ENCODE peak calls at places on chromosomes 13 and 19, in eight cellular contexts. I, V, B, Z, X, W, M and F are unnamed samples. For H3K4me1 and H3K27me3, the result is how much of the 10 kb centered on the place peaks cover.

GRCh38 chr19:49809155-49809986 is 3.7 kb downstream of the FUZ start:
- DNase-seq in W (peak), Z (peak), V (peak), M (no peak), B (peak), I (no peak), X (peak), F (no peak)

GRCh38 chr19:46954502-46955004 is 65.1 kb upstream of the NPAS1 start:
- DNase-seq in M (no peak), X (no peak), B (peak), V (no peak), Z (no peak), I (no peak), W (no peak), F (no peak)

GRCh38 chr13:94090773-94091172 is 388.7 kb downstream of the DCT start:
- DNase-seq in M (no peak), V (no peak), I (no peak), X (no peak), W (no peak), Z (no peak), B (no peak), F (no peak)

GRCh38 chr13:24301434-24301833 is 7.9 kb upstream of the C1QTNF9 start:
- DNase-seq in W (no peak), I (no peak), V (no peak), X (no peak), M (no peak), Z (no peak), B (no peak), F (no peak)

GRCh38 chr19:28727133-28727834 is 485.7 kb downstream of the UQCRFS1 start:
- DNase-seq in V (peak), Z (no peak), B (no peak), W (no peak), I (no peak), M (peak), X (no peak), F (no peak)

GRCh38 chr13:50884270-50884669 is 25.3 kb upstream of the RNASEH2B start:
- DNase-seq in W (no peak), M (no peak), I (no peak), B (no peak), X (no peak), V (no peak), Z (no peak), F (no peak)

GRCh38 chr19:13669780-13670355 is 94.5 kb upstream of the MRI1 start:
- DNase-seq in V (no peak), Z (no peak), M (no peak), W (no peak), B (no peak), I (no peak), X (no peak), F (no peak)

GRCh38 chr13:106533101-106533939 is 2.1 kb downstream of the EFNB2 start:
- DNase-seq in X (peak), M (no peak), I (no peak), W (peak), Z (peak), V (peak), B (peak), F (peak)

GRCh38 chr13:35711909-35712308 is 235.4 kb upstream of the MAB21L1 start:
- DNase-seq in Z (no peak), W (no peak), V (no peak), X (no peak), I (no peak), M (no peak), B (no peak), F (no peak)

GRCh38 chr19:52343548-52343947 is 7.5 kb downstream of the ZNF610 start:
- DNase-seq in I (peak), Z (no peak), W (peak), B (no peak), M (peak), V (peak), X (peak), F (peak)

GRCh38 chr19:50003254-50003788 is 21.9 kb downstream of the VRK3 start:
- DNase-seq in V (no peak), X (no peak), I (no peak), M (no peak), B (no peak), Z (no peak), W (no peak), F (no peak)

GRCh38 chr19:43731854-43732253 is 16.0 kb downstream of the IRGC start:
- DNase-seq in I (no peak), V (no peak), B (no peak), X (no peak), W (no peak), M (no peak), Z (no peak), F (peak)

GRCh38 chr19:14116525-14116917 is 1.0 kb downstream of the PRKACA start:
- DNase-seq in M (no peak), W (no peak), B (no peak), X (no peak), Z (no peak), I (no peak), V (no peak), F (no peak)

GRCh38 chr19:45876411-45877197 is 9.3 kb downstream of the IRF2BP1 start:
- DNase-seq in W (peak), M (peak), V (peak), I (no peak), Z (no peak), B (no peak), X (peak), F (peak)

GRCh38 chr19:21740559-21740958 is 26.8 kb downstream of the ZNF100 start:
- DNase-seq in Z (no peak), B (no peak), X (no peak), I (no peak), W (no peak), M (no peak), V (no peak), F (no peak)

GRCh38 chr13:108083056-108083455 is 132.3 kb downstream of the LIG4 start:
- DNase-seq in M (no peak), X (no peak), V (no peak), Z (no peak), B (no peak), W (no peak), I (no peak), F (no peak)

GRCh38 chr13:108082481-108082880 is 132.9 kb downstream of the LIG4 start:
- DNase-seq in Z (no peak), W (no peak), M (no peak), B (no peak), X (no peak), I (no peak), V (no peak), F (no peak)

GRCh38 chr13:108084840-108085239 is 130.5 kb downstream of the LIG4 start:
- DNase-seq in I (no peak), X (no peak), B (no peak), W (no peak), Z (no peak), M (no peak), V (no peak), F (no peak)

GRCh38 chr13:108086678-108087077 is 128.7 kb downstream of the LIG4 start:
- DNase-seq in M (no peak), I (peak), W (no peak), Z (no peak), B (no peak), V (no peak), X (peak), F (peak)

GRCh38 chr13:108087813-108088212 is 127.5 kb downstream of the LIG4 start:
- DNase-seq in X (no peak), I (no peak), B (no peak), Z (no peak), M (no peak), W (no peak), V (peak), F (no peak)
- H3K4me1 ChIP-seq in X (under half), I (under half), B (under half), Z (under half), M (under half), W (under half), V (under half), F (under half)

DNA sequence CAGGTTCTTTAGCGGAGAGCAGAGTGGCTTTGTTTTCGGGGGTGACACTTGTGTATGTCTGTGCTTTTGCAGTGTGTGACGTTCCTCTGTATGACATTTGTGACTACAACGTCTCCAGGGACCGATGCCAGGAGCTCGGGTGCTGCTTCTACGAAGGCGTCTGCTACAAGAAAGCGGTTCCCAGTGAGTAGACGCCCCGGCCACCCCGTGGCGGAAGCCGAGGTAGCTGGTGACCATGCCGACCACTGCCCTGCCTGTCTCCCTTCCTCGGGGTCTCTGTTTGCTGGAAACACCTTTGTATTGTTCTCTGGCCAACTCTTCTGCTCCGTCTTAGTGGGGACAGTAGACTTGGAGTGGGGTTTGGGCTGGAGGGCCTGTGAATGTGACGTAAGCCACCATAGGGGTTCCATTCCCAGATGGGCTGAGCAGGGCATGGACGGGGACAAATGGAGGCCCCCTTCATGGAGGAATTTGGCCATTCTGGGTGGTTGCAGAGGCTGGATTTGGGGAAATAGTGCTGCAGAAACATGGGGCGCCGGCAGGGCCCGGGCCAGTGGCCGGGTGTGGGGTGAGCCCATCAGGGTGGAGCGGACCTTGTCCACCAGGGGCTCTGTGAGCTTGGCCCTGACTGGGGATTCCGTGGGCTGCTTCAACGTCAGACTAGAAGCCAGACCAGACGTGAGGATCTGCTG is 7.8 kb downstream of the TEX29 start:
- DNase-seq in B (no peak), V (no peak), W (no peak), I (no peak), X (no peak), M (no peak), Z (no peak), F (no peak)
- H3K27me3 ChIP-seq in B (under half), V (under half), W (under half), I (under half), X (under half), M (half or more), Z (under half), F (under half)

GRCh38 chr13:74388626-74389025 is 254.4 kb upstream of the KLF12 start:
- DNase-seq in M (no peak), V (no peak), X (no peak), I (no peak), W (no peak), B (no peak), Z (no peak), F (peak)
- H3K4me3 ChIP-seq in M (no peak), V (no peak), X (no peak), I (no peak), W (no peak), B (no peak), Z (no peak), F (peak)

GRCh38 chr13:22287343-22287922 is 616.6 kb downstream of the FGF9 start:
- DNase-seq in M (no peak), V (no peak), W (no peak), I (no peak), Z (no peak), X (no peak), B (no peak), F (peak)
- H3K4me1 ChIP-seq in M (under half), V (under half), W (under half), I (under half), Z (under half), X (under half), B (under half), F (under half)

GRCh38 chr19:1469936-1470863 is 8.8 kb downstream of the C19orf25 start:
- DNase-seq in M (peak), W (peak), V (peak), I (peak), Z (peak), X (no peak), B (no peak), F (peak)

GRCh38 chr19:1469200-1469935 is 9.6 kb downstream of the C19orf25 start:
- DNase-seq in M (no peak), I (peak), V (peak), B (no peak), W (no peak), X (no peak), Z (peak), F (no peak)

GRCh38 chr19:1467228-1467511 is 11.8 kb downstream of the C19orf25 start:
- DNase-seq in B (no peak), I (no peak), X (no peak), V (no peak), Z (no peak), W (no peak), M (no peak), F (no peak)

GRCh38 chr19:1467512-1468273 is 11.3 kb downstream of the C19orf25 start:
- DNase-seq in B (no peak), W (no peak), V (no peak), X (no peak), Z (no peak), I (no peak), M (no peak), F (no peak)

GRCh38 chr19:1468274-1469199 is 10.5 kb downstream of the C19orf25 start:
- DNase-seq in X (no peak), B (no peak), M (no peak), I (peak), V (peak), Z (no peak), W (no peak), F (no peak)
- H3K27me3 ChIP-seq in X (under half), B (under half), M (under half), I (under half), V (half or more), Z (half or more), W (half or more), F (under half)

DNA sequence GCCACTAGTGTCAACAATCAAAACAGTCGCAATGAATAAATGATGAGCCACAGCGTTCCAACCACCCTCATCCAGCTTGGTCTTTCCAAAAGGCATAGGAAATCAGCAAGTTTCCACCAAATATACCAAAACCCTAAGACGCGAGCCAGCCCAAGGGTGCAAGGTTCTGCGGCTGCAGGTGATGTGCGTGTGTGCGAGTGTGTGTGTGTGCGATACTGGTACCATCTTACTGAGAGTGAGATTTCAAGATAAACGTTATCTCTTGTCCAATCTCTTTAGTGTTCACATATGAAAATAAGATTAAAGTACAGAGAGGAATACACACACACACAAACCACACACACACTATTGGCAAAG is 895 bp upstream of the TRPC4 start:
- DNase-seq in X (no peak), M (no peak), Z (no peak), B (no peak), W (no peak), I (no peak), V (no peak), F (no peak)
- H3K4me3 ChIP-seq in X (no peak), M (no peak), Z (peak), B (peak), W (peak), I (no peak), V (no peak), F (no peak)

GRCh38 chr19:8456064-8456463 is 11.3 kb downstream of the HNRNPM start:
- DNase-seq in W (no peak), I (no peak), B (no peak), M (no peak), X (no peak), Z (no peak), V (no peak), F (no peak)

GRCh38 chr19:8459095-8459494 is 14.3 kb downstream of the HNRNPM start:
- DNase-seq in X (no peak), Z (no peak), W (no peak), I (no peak), B (no peak), V (no peak), M (no peak), F (no peak)

GRCh38 chr19:8458380-8458779 is 13.6 kb downstream of the HNRNPM start:
- DNase-seq in I (no peak), Z (no peak), M (no peak), V (no peak), B (no peak), W (no peak), X (no peak), F (no peak)

GRCh38 chr19:8457209-8457608 is 12.4 kb downstream of the HNRNPM start:
- DNase-seq in X (no peak), Z (no peak), W (no peak), V (no peak), M (no peak), B (no peak), I (no peak), F (no peak)

DNA sequence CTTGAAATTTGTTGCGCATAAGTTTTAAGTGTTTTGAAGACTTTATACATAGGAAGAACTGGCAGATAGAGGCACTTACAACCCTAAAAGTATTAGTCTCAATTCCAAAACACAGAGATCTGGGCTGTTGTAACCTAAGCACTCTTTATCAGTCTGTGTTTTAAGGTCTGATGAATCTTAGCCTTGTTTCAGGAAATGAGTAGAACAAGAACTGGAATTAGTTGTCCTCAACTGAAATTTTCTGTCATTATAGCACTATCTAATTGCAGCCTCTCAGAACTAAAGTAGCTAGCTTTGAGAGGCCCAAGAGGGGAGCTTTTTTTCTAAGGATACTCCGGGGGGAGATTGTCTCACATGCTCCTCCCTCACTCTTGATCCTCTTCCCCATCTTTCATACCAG is 13.0 kb downstream of the HNRNPM start:
- DNase-seq in M (no peak), I (no peak), B (no peak), X (no peak), V (no peak), W (no peak), Z (no peak), F (no peak)
- H3K4me1 ChIP-seq in M (under half), I (under half), B (under half), X (under half), V (under half), W (half or more), Z (half or more), F (under half)

GRCh38 chr19:30226464-30227070 is 145.6 kb upstream of the ZNF536 start:
- DNase-seq in I (peak), Z (no peak), X (no peak), W (no peak), B (no peak), M (no peak), V (no peak), F (peak)

GRCh38 chr19:30228726-30229523 is 143.3 kb upstream of the ZNF536 start:
- DNase-seq in I (peak), M (no peak), X (no peak), Z (no peak), V (peak), B (no peak), W (no peak), F (peak)

GRCh38 chr19:30228113-30228725 is 144.0 kb upstream of the ZNF536 start:
- DNase-seq in M (no peak), V (no peak), B (no peak), I (peak), Z (no peak), W (no peak), X (no peak), F (peak)

GRCh38 chr19:30227071-30227621 is 145.0 kb upstream of the ZNF536 start:
- DNase-seq in M (no peak), W (no peak), V (no peak), Z (no peak), B (no peak), I (peak), X (no peak), F (peak)

DNA sequence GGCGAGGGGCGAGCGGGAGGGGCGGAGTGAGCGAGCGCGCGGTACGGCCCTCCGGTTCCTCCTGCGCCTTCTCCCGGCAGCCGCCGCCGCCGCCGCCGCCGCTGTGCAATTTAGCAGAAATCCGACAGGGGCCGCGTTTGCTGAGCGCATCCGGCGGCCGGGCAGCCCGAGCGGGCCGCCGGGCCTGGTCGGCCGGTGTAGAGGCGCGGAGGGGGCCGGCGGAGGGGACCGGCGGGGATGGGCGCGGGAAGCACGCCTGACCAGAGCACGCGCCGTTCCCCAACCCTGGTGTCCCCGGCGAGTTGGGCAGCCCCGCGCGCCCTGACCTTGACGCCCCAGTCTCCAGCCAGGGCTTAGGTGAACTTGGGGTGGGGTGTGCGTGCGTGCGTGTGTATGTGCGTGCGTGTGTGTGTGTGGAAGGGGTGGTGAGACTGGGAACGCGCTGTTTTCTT is 144.5 kb upstream of the ZNF536 start:
- DNase-seq in B (no peak), W (peak), Z (peak), X (peak), V (peak), M (peak), I (peak), F (peak)
- H3K27me3 ChIP-seq in B (under half), W (half or more), Z (half or more), X (under half), V (half or more), M (half or more), I (under half), F (under half)